ENCODE peak calls at places on chromosomes 1 and 21, in four cellular contexts. One of them, this sample, is unnamed.

GRCh38 chr1:69911301-69911801 is 294.0 kb downstream of the LRRC40 start:
- DNase-seq in colonic mucosa: no peak
- DNase-seq in CD8-positive, alpha-beta T cell: no peak
- DNase-seq in GM06990: no peak
- DNase-seq in this sample: peak

GRCh38 chr1:62784509-62785365 is 805 bp downstream of the ATG4C start:
- DNase-seq in colonic mucosa: no peak
- DNase-seq in CD8-positive, alpha-beta T cell: no peak
- DNase-seq in GM06990: no peak
- DNase-seq in this sample: no peak

GRCh38 chr1:201702936-201703335 is 126.0 kb upstream of the IPO9 start:
- DNase-seq in colonic mucosa: peak
- DNase-seq in CD8-positive, alpha-beta T cell: no peak
- DNase-seq in GM06990: no peak
- DNase-seq in this sample: peak

GRCh38 chr1:208979776-208980175 is 603.7 kb upstream of the CAMK1G start:
- DNase-seq in colonic mucosa: no peak
- DNase-seq in CD8-positive, alpha-beta T cell: no peak
- DNase-seq in GM06990: no peak
- DNase-seq in this sample: peak

GRCh38 chr1:108559215-108560142 is at the start of gene EEIG2:
- DNase-seq in colonic mucosa: peak
- DNase-seq in CD8-positive, alpha-beta T cell: peak
- DNase-seq in GM06990: peak
- DNase-seq in this sample: peak

GRCh38 chr1:210448293-210448892 is 119.7 kb downstream of the HHAT start:
- DNase-seq in colonic mucosa: no peak
- DNase-seq in CD8-positive, alpha-beta T cell: no peak
- DNase-seq in GM06990: no peak
- DNase-seq in this sample: peak

GRCh38 chr1:81588149-81588548 is 212.6 kb upstream of the ADGRL2 start:
- DNase-seq in colonic mucosa: no peak
- DNase-seq in CD8-positive, alpha-beta T cell: no peak
- DNase-seq in GM06990: no peak
- DNase-seq in this sample: no peak

GRCh38 chr1:21189906-21190500 is 13.3 kb upstream of the EIF4G3 start:
- DNase-seq in colonic mucosa: no peak
- DNase-seq in CD8-positive, alpha-beta T cell: no peak
- DNase-seq in GM06990: no peak
- DNase-seq in this sample: no peak

GRCh38 chr21:35256468-35256988 is 207.4 kb upstream of the RUNX1 start:
- DNase-seq in colonic mucosa: peak
- DNase-seq in CD8-positive, alpha-beta T cell: no peak
- DNase-seq in GM06990: no peak
- DNase-seq in this sample: peak

GRCh38 chr1:53378061-53378460 is 50.2 kb upstream of the LRP8 start:
- DNase-seq in colonic mucosa: no peak
- DNase-seq in CD8-positive, alpha-beta T cell: no peak
- DNase-seq in GM06990: no peak
- DNase-seq in this sample: no peak

DNA sequence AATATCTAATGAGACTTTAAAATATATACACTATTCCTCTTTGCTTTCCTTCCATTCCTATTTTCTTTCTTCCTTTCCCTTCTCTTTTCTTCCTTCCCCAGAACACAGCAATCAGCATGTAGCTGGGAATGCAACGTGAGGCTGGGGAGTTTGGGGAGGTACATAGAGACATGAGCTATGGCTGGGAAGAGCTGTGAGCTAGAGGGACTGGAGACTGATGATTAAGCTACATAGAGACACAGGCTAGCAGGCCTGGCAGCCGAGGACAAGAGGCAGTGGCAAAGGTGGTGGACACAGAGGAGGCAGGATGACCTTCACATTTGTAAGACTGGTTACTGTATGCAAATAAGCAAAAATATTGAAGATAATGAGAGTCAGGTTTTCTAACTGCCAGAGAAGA is 7.5 kb downstream of the LPAR3 start:
- DNase-seq in colonic mucosa: peak
- DNase-seq in CD8-positive, alpha-beta T cell: no peak
- DNase-seq in GM06990: no peak
- DNase-seq in this sample: no peak
- TF ChIP-seq CTCF in colonic mucosa: no peak
- TF ChIP-seq CTCF in CD8-positive, alpha-beta T cell: no peak
- TF ChIP-seq CTCF in GM06990: no peak
- TF ChIP-seq CTCF in this sample: no peak

DNA sequence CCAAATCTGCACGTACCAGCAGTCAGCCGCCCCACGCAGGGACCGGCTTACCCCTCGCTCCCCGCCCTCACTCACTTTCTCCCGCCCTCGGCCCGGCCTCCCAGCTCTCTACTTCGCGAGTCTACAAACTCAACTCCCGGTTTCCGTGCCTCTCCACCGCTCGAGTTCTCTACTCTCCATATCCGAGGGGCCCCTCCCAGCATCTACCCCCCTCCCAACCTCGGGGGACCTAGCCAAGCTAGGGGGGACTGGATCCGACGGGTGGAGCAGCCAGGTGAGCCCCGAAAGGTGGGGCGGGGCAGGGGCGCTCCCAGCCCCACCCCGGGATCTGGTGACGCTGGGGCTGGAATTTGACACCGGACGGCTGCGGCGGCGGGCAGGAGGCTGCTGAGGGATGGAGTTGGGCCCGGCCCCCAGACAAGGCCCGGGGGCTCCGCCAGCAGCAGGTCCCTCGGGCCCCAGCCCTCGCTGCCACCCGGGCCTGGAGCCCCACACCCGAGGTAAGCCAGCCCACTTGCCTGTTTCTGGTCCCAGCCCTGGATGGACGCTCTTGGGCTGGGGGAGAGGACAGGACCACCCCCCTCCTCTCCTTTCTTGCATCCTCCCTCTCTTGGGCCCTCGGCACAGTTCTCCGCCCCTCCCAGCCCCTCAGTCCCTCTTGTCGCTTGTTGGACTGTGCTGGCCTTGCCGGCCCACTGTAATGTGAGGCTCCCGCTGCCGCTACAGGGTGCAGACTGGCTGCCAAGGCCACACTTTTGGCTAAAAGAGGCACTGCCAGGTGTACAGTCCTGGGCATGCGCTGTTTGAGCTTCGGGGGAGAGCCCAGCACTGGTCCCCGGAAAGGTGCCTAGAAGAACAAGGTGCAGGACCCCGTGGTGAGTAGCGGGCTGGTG is at the start of gene ARTN:
- DNase-seq in colonic mucosa: peak
- DNase-seq in CD8-positive, alpha-beta T cell: no peak
- DNase-seq in GM06990: no peak
- DNase-seq in this sample: no peak
- H3K4me3 ChIP-seq in colonic mucosa: peak
- H3K4me3 ChIP-seq in CD8-positive, alpha-beta T cell: no peak
- H3K4me3 ChIP-seq in GM06990: peak
- H3K4me3 ChIP-seq in this sample: peak

DNA sequence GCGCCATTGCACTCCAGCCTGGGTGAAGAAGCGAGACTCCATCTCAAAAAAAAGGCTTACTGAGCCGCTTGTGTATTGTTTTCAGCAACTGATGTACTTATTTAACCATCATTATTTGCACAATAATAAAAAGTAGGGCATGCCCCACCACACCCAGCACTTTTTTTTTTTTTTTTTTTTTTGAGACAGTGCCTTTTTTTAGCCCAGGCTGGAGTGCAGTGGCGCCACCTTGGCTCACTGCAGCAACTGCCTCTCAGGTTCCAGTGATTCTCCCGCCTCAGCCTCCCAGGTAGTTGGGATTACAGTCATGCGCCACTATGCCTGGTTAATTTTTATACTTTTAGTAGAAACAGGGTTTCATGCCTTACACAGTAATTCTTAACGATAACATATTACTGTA is 12.2 kb upstream of the TRNAU1AP start:
- DNase-seq in colonic mucosa: no peak
- DNase-seq in CD8-positive, alpha-beta T cell: no peak
- DNase-seq in GM06990: no peak
- DNase-seq in this sample: peak
- TF ChIP-seq CTCF in colonic mucosa: no peak
- TF ChIP-seq CTCF in CD8-positive, alpha-beta T cell: no peak
- TF ChIP-seq CTCF in GM06990: no peak
- TF ChIP-seq CTCF in this sample: no peak

DNA sequence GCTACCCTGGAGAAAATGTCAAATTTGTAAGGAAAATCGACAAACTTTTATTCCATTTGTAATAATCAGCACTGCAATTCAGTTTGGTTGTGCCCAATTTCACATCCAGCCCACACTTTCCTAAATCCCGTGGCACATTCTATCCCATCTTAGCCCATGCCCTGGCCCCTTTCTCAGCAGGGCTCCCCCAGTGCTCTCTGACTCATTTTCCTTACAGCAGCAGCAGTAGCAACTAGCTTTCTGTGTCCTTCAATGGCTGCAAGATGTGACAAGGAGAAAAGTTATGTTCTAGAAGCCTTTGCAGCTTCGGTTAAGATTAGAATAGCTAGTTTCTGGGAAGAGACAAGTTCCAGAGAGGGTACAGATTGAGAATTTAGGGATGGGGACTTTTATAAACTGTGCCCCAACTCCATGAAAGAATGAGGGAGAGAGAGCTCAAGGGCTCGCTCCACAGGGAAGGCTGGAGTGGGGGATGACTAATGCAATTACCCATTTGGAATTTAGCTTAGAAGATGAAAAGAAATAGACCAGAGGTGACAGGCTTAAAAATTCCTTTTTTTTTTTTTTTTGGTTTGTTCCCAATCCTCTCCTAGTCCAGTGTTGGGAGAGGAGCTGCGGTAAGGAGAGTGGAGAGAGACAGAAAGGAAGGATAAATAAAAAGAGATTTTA is 47.0 kb upstream of the POU2F1 start:
- DNase-seq in colonic mucosa: no peak
- DNase-seq in CD8-positive, alpha-beta T cell: no peak
- DNase-seq in GM06990: no peak
- DNase-seq in this sample: no peak
- H3K4me3 ChIP-seq in colonic mucosa: no peak
- H3K4me3 ChIP-seq in CD8-positive, alpha-beta T cell: no peak
- H3K4me3 ChIP-seq in GM06990: no peak
- H3K4me3 ChIP-seq in this sample: no peak

GRCh38 chr21:33478858-33479678 is 706 bp downstream of the TMEM50B start:
- DNase-seq in colonic mucosa: peak
- DNase-seq in CD8-positive, alpha-beta T cell: peak
- DNase-seq in GM06990: peak
- DNase-seq in this sample: peak
- TF ChIP-seq CTCF in colonic mucosa: no peak
- TF ChIP-seq CTCF in CD8-positive, alpha-beta T cell: no peak
- TF ChIP-seq CTCF in GM06990: peak
- TF ChIP-seq CTCF in this sample: peak

This sample was measured in foreskin fibroblast.